ENCODE peak calls at places on chromosomes 16 and 17, in seven cellular contexts. B, C, Q, P, J, X and U are unnamed samples.

GRCh38 chr17:30372755-30373154 is 6.0 kb upstream of the CPD start:
- DNase-seq in B (no peak), C (no peak), J (peak; percentile 48), X (peak; percentile 20), Q (no peak), P (peak; percentile 93), U (no peak)

GRCh38 chr17:6953689-6954088 is 42.2 kb upstream of the ALOX12 start:
- DNase-seq in B (no peak), P (no peak), J (no peak), Q (no peak), X (no peak), C (no peak), U (no peak)

GRCh38 chr16:84270071-84270470 is 24.6 kb upstream of the WFDC1 start:
- DNase-seq in J (no peak), X (no peak), B (no peak), Q (no peak), C (no peak), P (no peak), U (no peak)

GRCh38 chr17:65531508-65532431 is 29.7 kb downstream of the AXIN2 start:
- DNase-seq in C (peak; percentile 88), J (peak; percentile 60), Q (peak; percentile 72), B (peak; percentile 22), X (no peak), P (no peak), U (no peak)

GRCh38 chr17:2782030-2782429 is 14.2 kb upstream of the RAP1GAP2 start:
- DNase-seq in X (no peak), P (no peak), C (no peak), Q (no peak), B (no peak), J (peak; percentile 59), U (no peak)

GRCh38 chr17:45050680-45051059 is 762 bp downstream of the DCAKD start:
- DNase-seq in B (no peak), J (peak; percentile 35), C (no peak), X (peak; percentile 57), P (peak; percentile 65), Q (peak; percentile 31), U (no peak)

GRCh38 chr16:46621006-46621629 is at the start of gene SHCBP1:
- DNase-seq in Q (peak; percentile 88), C (peak; percentile 88), P (peak; percentile 80), J (peak; percentile 84), B (peak; percentile 70), X (peak; percentile 92), U (peak; percentile 60)

GRCh38 chr17:72191901-72192300 is 71.1 kb downstream of the SOX9 start:
- DNase-seq in J (no peak), Q (peak; percentile 74), B (peak; percentile 55), P (no peak), X (no peak), C (no peak), U (no peak)

GRCh38 chr16:74902161-74902560 is 82.8 kb downstream of the WDR59 start:
- DNase-seq in Q (no peak), B (no peak), J (no peak), P (no peak), X (no peak), C (no peak), U (no peak)

GRCh38 chr16:20899503-20900298 is 457 bp downstream of the DCUN1D3 start:
- DNase-seq in J (no peak), C (no peak), Q (no peak), P (no peak), B (no peak), X (peak; percentile 9), U (no peak)

GRCh38 chr16:47574091-47575054 is 113.2 kb downstream of the PHKB start:
- DNase-seq in Q (peak; percentile 41), J (peak; percentile 79), X (peak; percentile 10), B (no peak), C (no peak), P (peak; percentile 93), U (peak; percentile 80)

GRCh38 chr17:16997514-16998429 is 25.9 kb upstream of the TNFRSF13B start:
- DNase-seq in C (peak; percentile 35), Q (no peak), J (no peak), X (peak; percentile 29), B (no peak), P (peak; percentile 47), U (no peak)

GRCh38 chr17:55266051-55266957 is 1.5 kb downstream of the HLF start:
- DNase-seq in X (no peak), P (no peak), J (no peak), B (no peak), Q (no peak), C (peak; percentile 80), U (no peak)

GRCh38 chr17:63819585-63820537 is 7.4 kb upstream of the PSMC5 start:
- DNase-seq in C (no peak), J (no peak), P (no peak), X (no peak), B (no peak), Q (no peak), U (no peak)

GRCh38 chr16:63625141-63625540 is 1496.7 kb downstream of the CDH11 start:
- DNase-seq in B (no peak), C (no peak), X (no peak), Q (no peak), P (no peak), J (no peak), U (no peak)

GRCh38 chr16:1661826-1662225 is 16.3 kb upstream of the JPT2 start:
- DNase-seq in P (no peak), B (no peak), Q (no peak), J (no peak), C (no peak), X (no peak), U (no peak)

GRCh38 chr16:27085182-27085581 is 18.5 kb downstream of the C16orf82 start:
- DNase-seq in C (peak; percentile 33), Q (no peak), X (no peak), P (no peak), B (no peak), J (no peak), U (no peak)

GRCh38 chr17:30495586-30495985 is 18.4 kb downstream of the GOSR1 start:
- DNase-seq in J (no peak), P (no peak), X (no peak), B (no peak), Q (no peak), C (no peak), U (no peak)

GRCh38 chr16:85627835-85628556 is 14.9 kb downstream of the GSE1 start:
- DNase-seq in P (no peak), X (no peak), J (no peak), Q (no peak), B (no peak), C (no peak), U (no peak)

GRCh38 chr16:65689726-65690125 is 567.9 kb upstream of the CDH11 start:
- DNase-seq in C (no peak), Q (no peak), J (peak; percentile 45), B (no peak), X (no peak), P (no peak), U (no peak)

DNA sequence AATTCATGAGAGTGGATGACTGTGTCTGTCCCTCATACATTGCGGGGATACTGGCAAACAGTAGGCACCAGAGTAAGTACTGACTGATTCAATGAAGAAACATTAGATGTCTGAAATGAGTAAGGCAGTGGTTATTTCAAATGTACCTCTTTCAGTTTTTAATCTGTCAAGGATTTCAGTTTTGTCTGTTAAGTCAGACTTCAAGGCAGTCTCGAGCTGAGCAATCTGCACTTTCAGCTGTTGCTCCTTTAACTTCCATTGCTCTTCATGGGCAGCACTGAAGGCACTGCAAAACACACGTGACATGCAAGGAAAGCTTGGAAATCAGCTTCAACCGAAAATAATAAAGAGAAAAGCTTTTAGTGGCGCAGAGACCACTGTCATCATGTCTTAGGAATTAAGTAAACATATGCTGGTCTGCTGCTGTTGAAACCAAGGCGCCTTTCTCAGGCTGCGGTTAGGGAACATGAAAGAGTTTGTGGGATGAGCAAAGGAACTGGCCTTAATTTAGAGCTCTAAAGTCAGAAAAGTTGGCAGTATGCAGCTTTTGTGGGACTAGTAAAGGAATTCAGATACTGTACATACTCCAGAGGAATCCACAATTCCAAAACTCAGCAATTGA is 38.8 kb downstream of the RPGRIP1L start:
- DNase-seq in B (no peak), J (peak; percentile 97), Q (peak; percentile 91), X (no peak), C (no peak), P (no peak), U (peak; percentile 59)
- H3K4me3 ChIP-seq in B (no peak overlapping the region), J (no peak overlapping the region), Q (peak overlapping the region; percentile 1), X (no peak overlapping the region), C (no peak overlapping the region), P (no peak overlapping the region), U (no peak overlapping the region)

GRCh38 chr17:74203439-74204240 is at the start of gene RPL38:
- DNase-seq in Q (peak; percentile 99), P (peak; percentile 91), C (peak; percentile 98), X (peak; percentile 99), B (peak; percentile 99), J (peak; percentile 97), U (peak; percentile 97)

GRCh38 chr17:74205274-74205673 is 1.8 kb downstream of the RPL38 start:
- DNase-seq in C (no peak), Q (no peak), B (no peak), J (no peak), P (no peak), X (no peak), U (no peak)

GRCh38 chr17:74202879-74203432 is 522 bp upstream of the RPL38 start:
- DNase-seq in Q (no peak), J (no peak), B (no peak), P (no peak), X (no peak), C (no peak), U (no peak)

GRCh38 chr17:74206332-74206818 is 2.9 kb downstream of the RPL38 start:
- DNase-seq in P (no peak), C (no peak), B (no peak), Q (no peak), X (no peak), J (peak; percentile 17), U (no peak)

GRCh38 chr17:74204474-74204873 is 996 bp downstream of the RPL38 start:
- DNase-seq in C (no peak), Q (no peak), P (no peak), B (no peak), X (peak; percentile 24), J (no peak), U (no peak)
- TF ChIP-seq CTCF in C (no peak), Q (no peak), P (no peak), B (no peak), X (no peak), J (no peak), U (no peak)

DNA sequence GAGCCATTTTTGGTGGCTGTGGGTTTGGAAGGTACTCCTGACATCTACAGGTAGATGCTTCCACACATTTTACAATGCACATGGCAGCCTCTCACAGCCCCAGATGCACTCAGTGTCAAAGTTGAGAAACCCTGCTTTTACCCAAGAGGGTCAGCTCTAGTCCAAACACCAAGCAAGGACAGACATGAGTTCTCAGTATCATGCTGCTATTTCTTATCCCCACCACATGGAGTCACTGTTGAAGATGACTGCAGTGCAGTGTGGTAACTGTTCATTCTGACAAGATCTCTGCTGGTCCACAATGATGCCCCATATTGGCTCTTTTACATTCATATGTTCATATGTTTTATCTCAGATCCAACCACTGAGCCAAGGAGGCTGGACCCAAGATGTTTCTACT is 50.5 kb upstream of the SALL1 start:
- DNase-seq in X (no peak), Q (no peak), C (no peak), P (no peak), J (no peak), B (no peak), U (no peak)
- H3K4me3 ChIP-seq in X (no peak overlapping the region), Q (no peak overlapping the region), C (no peak overlapping the region), P (no peak overlapping the region), J (no peak overlapping the region), B (no peak overlapping the region), U (no peak overlapping the region)

DNA sequence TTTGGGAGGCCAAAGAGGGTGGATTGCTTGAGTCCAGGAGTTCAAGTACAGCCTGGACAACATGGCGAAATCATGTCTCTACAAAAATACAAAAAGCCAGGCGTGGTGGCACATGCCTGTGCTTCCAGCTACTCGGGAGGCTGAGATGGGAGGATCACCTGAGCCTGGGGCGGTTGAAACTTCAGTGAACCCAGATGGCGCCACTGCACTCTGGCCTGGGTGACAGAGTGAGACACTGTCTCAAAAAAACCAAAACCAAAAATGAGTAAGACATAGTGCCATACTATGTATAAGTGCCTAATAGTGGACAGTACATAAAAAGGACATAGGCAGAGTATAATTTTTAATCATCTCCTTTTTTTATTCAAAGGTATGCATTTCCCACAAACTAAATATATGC is 4.0 kb downstream of the CTC1 start:
- DNase-seq in B (no peak), P (no peak), Q (no peak), J (no peak), C (no peak), X (no peak), U (no peak)
- TF ChIP-seq CTCF in B (no peak), P (no peak), Q (no peak), J (no peak), C (no peak), X (peak; percentile 54), U (no peak)